ENCODE peak calls at places on chromosomes 16 and 17, in eight cellular contexts. M, L, Z, I, S, X, T and E are unnamed samples.
A peak's percentile ranks its signal among the peaks of the same experiment; 100 is the strongest.

GRCh38 chr16:3158014-3158497 is 23.2 kb downstream of the ZNF213 start:
- ATAC-seq in M (peak; percentile 42), L (peak; percentile 30), Z (peak; percentile 12), I (no peak), S (peak; percentile 31), X (peak; percentile 38), T (peak; percentile 22), E (peak; percentile 9)

GRCh38 chr16:74143171-74143570 is 153.4 kb upstream of the PSMD7 start:
- ATAC-seq in M (no peak), L (no peak), Z (no peak), I (no peak), S (no peak), X (no peak), T (no peak), E (no peak)

GRCh38 chr17:77540975-77541374 is 400.2 kb downstream of the SEC14L1 start:
- ATAC-seq in M (no peak), L (no peak), Z (no peak), I (no peak), S (no peak), X (no peak), T (no peak), E (no peak)

GRCh38 chr16:3494574-3494973 is 715 bp downstream of the C16orf90 start:
- ATAC-seq in M (peak; percentile 5), L (no peak), Z (no peak), I (no peak), S (no peak), X (no peak), T (peak; percentile 26), E (no peak)

GRCh38 chr17:15287533-15288267 is 22.6 kb upstream of the PMP22 start:
- ATAC-seq in M (no peak), L (peak; percentile 43), Z (no peak), I (no peak), S (no peak), X (no peak), T (no peak), E (no peak)

GRCh38 chr16:57632568-57632967 is 4.1 kb downstream of the ADGRG1 start:
- ATAC-seq in M (no peak), L (peak; percentile 2), Z (no peak), I (no peak), S (no peak), X (no peak), T (no peak), E (no peak)

GRCh38 chr17:50274142-50274944 is at the start of gene TMEM92:
- ATAC-seq in M (no peak), L (peak; percentile 39), Z (peak; percentile 80), I (peak; percentile 50), S (no peak), X (peak; percentile 82), T (no peak), E (peak; percentile 58)

GRCh38 chr17:73278049-73278464 is 16.4 kb upstream of the CPSF4L start:
- ATAC-seq in M (no peak), L (peak; percentile 26), Z (peak; percentile 6), I (no peak), S (no peak), X (no peak), T (no peak), E (no peak)

GRCh38 chr17:36812762-36813161 is 124.5 kb upstream of the LHX1 start:
- ATAC-seq in M (no peak), L (no peak), Z (no peak), I (no peak), S (no peak), X (no peak), T (no peak), E (no peak)

GRCh38 chr16:69924777-69925191 is 26.4 kb upstream of the CLEC18A start:
- ATAC-seq in M (peak; percentile 84), L (peak; percentile 90), Z (peak; percentile 20), I (no peak), S (no peak), X (no peak), T (no peak), E (no peak)

GRCh38 chr16:29951966-29952365 is 9.9 kb upstream of the TMEM219 start:
- ATAC-seq in M (no peak), L (no peak), Z (no peak), I (no peak), S (no peak), X (no peak), T (no peak), E (no peak)